ENCODE peak calls at places on chromosome 6, in nine cellular contexts. X is ELR; N is activated T-cell treated with anti-CD3 and anti-CD28 coated beads, Interleukin-2, amount 50 U/mL, for 4 hours; I is Daoy; P is sigmoid colon; O is NCI-H446 treated with DMSO at 0.1 percent for 48 hours; M is amniotic stem cell; R is stimulated activated CD4-positive, alpha-beta T cell treated with anti-CD3 and anti-CD28 coated beads, Interleukin-1b, Interleukin-23, amount 100 ng/mL, for 1 hour; C is NCI-H2081. E is an unnamed sample.

GRCh38 chr6:140052757-140053729 is 678.6 kb upstream of the CITED2 start:
- DNase-seq in X (peak; percentile 73), N (no peak), I (peak; percentile 36), P (no peak), O (no peak), M (no peak), R (no peak), C (no peak), E (no peak)

GRCh38 chr6:169646906-169647567 is 54.8 kb downstream of the WDR27 start:
- DNase-seq in X (no peak), N (no peak), I (no peak), P (peak; percentile 43), O (no peak), M (no peak), R (no peak), C (no peak), E (no peak)

GRCh38 chr6:145110109-145110508 is 625.2 kb downstream of the EPM2A start:
- DNase-seq in X (peak; percentile 33), N (no peak), I (no peak), P (no peak), O (no peak), M (no peak), R (no peak), C (no peak), E (no peak)

GRCh38 chr6:40379811-40380210 is 207.4 kb downstream of the LRFN2 start:
- DNase-seq in X (no peak), N (no peak), I (no peak), P (no peak), O (no peak), M (no peak), R (no peak), C (no peak), E (no peak)

GRCh38 chr6:158817298-158818007 is 1.7 kb downstream of the EZR start:
- DNase-seq in X (peak; percentile 51), N (no peak), I (peak; percentile 58), P (peak; percentile 70), O (no peak), M (no peak), R (no peak), C (no peak), E (no peak)

GRCh38 chr6:35962779-35963570 is 42.1 kb upstream of the SRPK1 start:
- DNase-seq in X (no peak), N (no peak), I (no peak), P (no peak), O (no peak), M (no peak), R (no peak), C (no peak), E (no peak)

GRCh38 chr6:9121551-9121950 is 686.2 kb upstream of the SLC35B3 start:
- DNase-seq in X (peak; percentile 45), N (no peak), I (no peak), P (no peak), O (no peak), M (no peak), R (no peak), C (no peak), E (no peak)

GRCh38 chr6:26329763-26330511 is 35.1 kb upstream of the BTN3A2 start:
- DNase-seq in X (peak; percentile 77), N (peak; percentile 54), I (peak; percentile 78), P (no peak), O (peak; percentile 25), M (no peak), R (no peak), C (peak; percentile 72), E (peak; percentile 64)

GRCh38 chr6:79225718-79226117 is 8.8 kb downstream of the HMGN3 start:
- DNase-seq in X (no peak), N (no peak), I (no peak), P (no peak), O (no peak), M (no peak), R (no peak), C (no peak), E (no peak)

GRCh38 chr6:107560657-107561056 is 70.7 kb downstream of the SOBP start:
- DNase-seq in X (no peak), N (no peak), I (no peak), P (peak; percentile 68), O (no peak), M (no peak), R (no peak), C (no peak), E (no peak)

GRCh38 chr6:56172144-56172543 is 75.2 kb downstream of the COL21A1 start:
- DNase-seq in X (no peak), N (no peak), I (no peak), P (no peak), O (no peak), M (no peak), R (no peak), C (no peak), E (no peak)

GRCh38 chr6:52410979-52411378 is 9.2 kb upstream of the EFHC1 start:
- DNase-seq in X (no peak), N (no peak), I (no peak), P (no peak), O (no peak), M (no peak), R (no peak), C (no peak), E (no peak)

E was measured in NCI-H1694.